ENCODE peak calls at places on chromosomes 1 and 21, in six cellular contexts. T, R, L, G, Y and U are unnamed samples. For H3K4me1, the result is how much of the 10 kb centered on the place peaks cover.

GRCh38 chr1:227766015-227766634 is 30.9 kb downstream of the SNAP47 start:
- DNase-seq in T (no peak), R (peak), L (no peak), G (peak), Y (no peak), U (no peak)

GRCh38 chr1:5856246-5856815 is 135.9 kb downstream of the NPHP4 start:
- DNase-seq in T (no peak), R (no peak), L (no peak), G (no peak), Y (no peak), U (no peak)

GRCh38 chr1:178262101-178262500 is 168.2 kb downstream of the RASAL2 start:
- DNase-seq in T (no peak), R (no peak), L (no peak), G (no peak), Y (no peak), U (no peak)

GRCh38 chr1:183588827-183589226 is 1.4 kb downstream of the NCF2 start:
- DNase-seq in T (peak), R (no peak), L (no peak), G (no peak), Y (no peak), U (no peak)

GRCh38 chr1:28449904-28450303 is 55.9 kb upstream of the RCC1 start:
- DNase-seq in T (peak), R (no peak), L (no peak), G (no peak), Y (peak), U (no peak)

GRCh38 chr1:19390901-19391595 is 78.9 kb downstream of the SLC66A1 start:
- DNase-seq in T (peak), R (peak), L (peak), G (peak), Y (peak), U (no peak)

GRCh38 chr1:100292711-100293110 is 26.7 kb downstream of the RTCA start:
- DNase-seq in T (no peak), R (no peak), L (no peak), G (no peak), Y (no peak), U (no peak)

GRCh38 chr1:24635195-24635843 is 7.8 kb upstream of the SRRM1 start:
- DNase-seq in T (peak), R (no peak), L (peak), G (no peak), Y (no peak), U (no peak)

GRCh38 chr1:32933742-32934322 is 30.8 kb downstream of the RNF19B start:
- DNase-seq in T (no peak), R (no peak), L (peak), G (peak), Y (peak), U (no peak)

GRCh38 chr1:205318231-205318991 is 3.1 kb downstream of the NUAK2 start:
- DNase-seq in T (no peak), R (no peak), L (no peak), G (no peak), Y (no peak), U (no peak)

GRCh38 chr1:39292401-39292800 is 87.9 kb downstream of the MACF1 start:
- DNase-seq in T (no peak), R (no peak), L (no peak), G (no peak), Y (no peak), U (no peak)

GRCh38 chr1:243471026-243471685 is 215.3 kb downstream of the SDCCAG8 start:
- DNase-seq in T (no peak), R (no peak), L (no peak), G (no peak), Y (no peak), U (no peak)

GRCh38 chr21:43719748-43720538 is 1.0 kb downstream of the PDXK start:
- DNase-seq in T (peak), R (no peak), L (no peak), G (peak), Y (no peak), U (no peak)

GRCh38 chr1:183808296-183809027 is 3.5 kb downstream of the RGL1 start:
- DNase-seq in T (no peak), R (no peak), L (no peak), G (no peak), Y (no peak), U (no peak)

GRCh38 chr1:67575861-67576260 is 109.1 kb upstream of the GADD45A start:
- DNase-seq in T (no peak), R (no peak), L (no peak), G (no peak), Y (no peak), U (no peak)

GRCh38 chr1:184188091-184188490 is 136.6 kb downstream of the TSEN15 start:
- DNase-seq in T (no peak), R (no peak), L (no peak), G (no peak), Y (no peak), U (no peak)

GRCh38 chr1:193264313-193265065 is 78.1 kb upstream of the B3GALT2 start:
- DNase-seq in T (no peak), R (no peak), L (no peak), G (no peak), Y (no peak), U (no peak)

GRCh38 chr1:73359001-73359400 is 839.0 kb downstream of the LRRIQ3 start:
- DNase-seq in T (no peak), R (no peak), L (no peak), G (no peak), Y (no peak), U (no peak)

DNA sequence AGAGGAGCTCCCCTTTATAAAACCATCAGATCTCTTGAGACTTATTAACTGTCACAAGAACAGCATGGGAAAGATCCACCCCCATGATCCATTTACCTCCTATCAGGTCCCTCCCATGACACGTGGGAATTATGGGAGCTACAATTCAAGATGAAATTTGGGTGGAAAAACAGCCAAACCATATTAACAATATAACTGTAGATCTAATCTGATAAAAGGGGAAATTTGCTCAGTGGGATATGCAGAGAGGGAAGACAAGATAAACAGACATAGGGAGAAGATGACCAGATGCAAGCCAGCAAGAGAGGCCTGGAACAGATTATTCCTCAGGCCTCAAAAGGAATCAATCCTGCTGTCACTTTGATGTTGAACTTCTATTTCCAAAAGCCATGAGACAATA is 841.5 kb downstream of the LRRIQ3 start:
- DNase-seq in T (no peak), R (no peak), L (no peak), G (no peak), Y (no peak), U (no peak)
- H3K4me1 ChIP-seq in T (under half), R (under half), L (under half), G (under half), Y (under half), U (under half)

GRCh38 chr1:201486158-201486557 is 17.2 kb upstream of the PHLDA3 start:
- DNase-seq in T (no peak), R (no peak), L (no peak), G (no peak), Y (peak), U (no peak)

GRCh38 chr1:201489656-201490261 is 17.2 kb downstream of the CSRP1 start:
- DNase-seq in T (no peak), R (no peak), L (no peak), G (no peak), Y (no peak), U (no peak)

GRCh38 chr1:201487742-201488141 is 18.8 kb upstream of the PHLDA3 start:
- DNase-seq in T (no peak), R (no peak), L (no peak), G (no peak), Y (no peak), U (no peak)

GRCh38 chr1:201490708-201491131 is 16.2 kb downstream of the CSRP1 start:
- DNase-seq in T (no peak), R (no peak), L (no peak), G (no peak), Y (no peak), U (no peak)

GRCh38 chr1:201488817-201489581 is 17.9 kb downstream of the CSRP1 start:
- DNase-seq in T (no peak), R (no peak), L (no peak), G (no peak), Y (peak), U (peak)
- H3K4me1 ChIP-seq in T (under half), R (under half), L (half or more), G (under half), Y (half or more), U (half or more)

DNA sequence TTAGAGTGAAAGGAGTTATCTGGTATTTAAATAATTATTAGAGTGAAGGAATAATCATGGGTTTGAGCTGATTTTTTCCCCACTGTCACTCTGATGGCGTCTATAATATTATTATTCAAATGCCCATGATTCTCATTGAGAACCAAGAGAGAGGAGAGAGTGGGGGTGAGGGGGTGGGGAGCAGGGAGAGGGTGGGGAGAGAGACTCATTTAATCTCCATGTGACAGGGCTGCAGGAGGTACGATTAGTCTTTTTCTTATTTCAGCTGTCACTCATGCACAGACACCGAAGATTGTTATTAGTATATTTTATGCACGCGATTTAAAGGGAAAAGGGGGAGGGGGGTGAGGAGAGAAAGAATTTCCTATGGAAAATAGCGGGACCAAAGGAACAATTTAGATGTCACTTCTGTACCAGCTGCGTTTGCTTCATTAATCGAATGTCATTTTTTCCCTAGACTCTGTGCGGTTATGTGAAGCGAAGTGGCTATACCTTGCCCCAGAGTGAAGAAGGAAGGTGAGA is 19.9 kb downstream of the PLXNA2 start:
- DNase-seq in T (no peak), R (no peak), L (no peak), G (no peak), Y (no peak), U (no peak)
- H3K4me1 ChIP-seq in T (under half), R (under half), L (half or more), G (under half), Y (half or more), U (half or more)

DNA sequence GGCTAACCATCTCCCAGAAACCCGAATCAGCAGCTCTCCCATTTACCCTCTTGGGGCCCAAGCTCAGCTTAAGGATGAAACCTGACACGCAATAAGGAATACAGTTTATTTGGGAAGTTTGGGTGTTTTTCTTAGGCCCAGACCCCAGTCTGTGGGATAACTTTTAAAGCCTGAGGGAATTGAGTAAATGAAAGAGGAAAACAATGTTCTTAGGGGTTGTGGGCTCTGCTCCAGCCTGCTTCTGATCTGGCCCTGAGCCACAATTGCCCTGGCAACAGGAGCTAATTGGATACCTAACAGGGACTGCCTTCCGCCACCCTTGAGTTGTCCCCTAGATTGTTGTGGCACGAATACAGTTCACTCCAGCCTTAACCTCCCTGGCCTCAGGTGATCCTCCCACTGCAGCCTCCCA is 20.1 kb downstream of the DYRK3 start:
- DNase-seq in T (no peak), R (no peak), L (no peak), G (peak), Y (no peak), U (no peak)
- H3K4me1 ChIP-seq in T (under half), R (under half), L (half or more), G (under half), Y (half or more), U (under half)

GRCh38 chr1:41242645-41243171 is 602 bp upstream of the SCMH1 start:
- DNase-seq in T (no peak), R (no peak), L (peak), G (no peak), Y (peak), U (no peak)
- H3K4me1 ChIP-seq in T (under half), R (under half), L (under half), G (under half), Y (under half), U (under half)

GRCh38 chr21:26945916-26946315 is 21.0 kb downstream of the ADAMTS5 start:
- DNase-seq in T (no peak), R (no peak), L (no peak), G (no peak), Y (peak), U (peak)

GRCh38 chr21:26943916-26944315 is 23.0 kb downstream of the ADAMTS5 start:
- DNase-seq in T (no peak), R (no peak), L (no peak), G (no peak), Y (no peak), U (no peak)

GRCh38 chr21:26939532-26940181 is 27.2 kb downstream of the ADAMTS5 start:
- DNase-seq in T (no peak), R (no peak), L (no peak), G (no peak), Y (peak), U (no peak)

GRCh38 chr21:26946744-26947446 is 20.0 kb downstream of the ADAMTS5 start:
- DNase-seq in T (no peak), R (no peak), L (no peak), G (no peak), Y (no peak), U (no peak)

DNA sequence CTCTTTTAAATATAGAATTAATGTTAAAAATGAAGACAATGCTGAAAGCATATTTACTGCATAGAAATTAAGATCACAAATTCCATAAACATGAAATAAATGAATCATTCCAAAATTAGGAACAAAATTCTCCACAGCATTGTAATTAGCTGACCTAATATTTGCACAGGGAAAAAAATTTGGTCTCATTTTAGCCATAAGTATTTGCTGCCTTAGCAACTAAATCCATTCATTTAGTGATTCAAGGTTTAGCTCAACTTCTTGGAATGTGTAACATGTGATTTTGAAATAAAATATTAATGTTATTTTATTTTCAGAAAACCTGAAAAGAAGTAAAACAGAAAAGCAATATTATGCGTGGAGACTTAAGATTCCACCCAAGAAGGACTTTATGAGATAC is 25.5 kb downstream of the ADAMTS5 start:
- DNase-seq in T (no peak), R (no peak), L (no peak), G (no peak), Y (no peak), U (no peak)
- H3K4me1 ChIP-seq in T (under half), R (under half), L (under half), G (under half), Y (under half), U (under half)

GRCh38 chr1:160636076-160636475 is 10.8 kb downstream of the SLAMF1 start:
- DNase-seq in T (no peak), R (no peak), L (no peak), G (no peak), Y (no peak), U (no peak)
- H3K4me1 ChIP-seq in T (under half), R (half or more), L (under half), G (under half), Y (half or more), U (under half)

GRCh38 chr1:16385659-16386453 is 18.8 kb downstream of the SZRD1 start:
- DNase-seq in T (no peak), R (no peak), L (no peak), G (no peak), Y (no peak), U (no peak)
- H3K4me1 ChIP-seq in T (under half), R (half or more), L (half or more), G (under half), Y (half or more), U (under half)